ENCODE peak calls at places on chromosomes 13 and 19, in seven cellular contexts. T is mucosa of descending colon, Q is hepatocyte, C is IMR-90, S is ascending aorta, M is fibroblast of pulmonary artery, H is stomach. F is an unnamed sample.

GRCh38 chr19:58356971-58357797 is 3.9 kb upstream of the A1BG start:
- DNase-seq in S (no peak), H (no peak), C (no peak), Q (no peak), T (no peak), M (peak), F (no peak)

GRCh38 chr19:3599776-3600183 is 6.9 kb downstream of the TBXA2R start:
- DNase-seq in S (no peak), T (no peak), Q (no peak), H (no peak), M (no peak), C (no peak), F (peak)

GRCh38 chr13:30382836-30383525 is 39.3 kb upstream of the UBE2L5 start:
- DNase-seq in C (no peak), Q (no peak), T (no peak), H (no peak), S (peak), M (no peak), F (no peak)

GRCh38 chr13:20121154-20121515 is 39.7 kb downstream of the GJA3 start:
- DNase-seq in H (no peak), T (peak), S (no peak), Q (no peak), M (no peak), C (no peak), F (no peak)

GRCh38 chr13:111289251-111289650 is 31.2 kb upstream of the TEX29 start:
- DNase-seq in S (no peak), Q (no peak), M (no peak), H (no peak), T (no peak), C (no peak), F (no peak)

GRCh38 chr19:41356984-41357739 is 3.4 kb upstream of the TGFB1 start:
- DNase-seq in C (no peak), Q (no peak), S (no peak), T (no peak), H (no peak), M (no peak), F (no peak)

GRCh38 chr19:33203529-33203928 is 9.4 kb downstream of the LRP3 start:
- DNase-seq in T (no peak), C (no peak), S (no peak), H (no peak), Q (no peak), M (no peak), F (peak)

GRCh38 chr13:113915012-113915763 is 51.3 kb upstream of the GAS6 start:
- DNase-seq in T (no peak), C (no peak), M (no peak), Q (no peak), H (peak), S (peak), F (no peak)

GRCh38 chr13:40236566-40237168 is 429.8 kb downstream of the FOXO1 start:
- DNase-seq in Q (peak), S (peak), T (no peak), C (no peak), M (peak), H (no peak), F (no peak)

GRCh38 chr19:38335949-38336637 is 463 bp downstream of the CATSPERG start:
- DNase-seq in T (peak), Q (peak), C (peak), M (peak), H (peak), S (peak), F (peak)

GRCh38 chr19:1252818-1253513 is 4.6 kb downstream of the MIDN start:
- DNase-seq in M (peak), C (peak), Q (peak), S (peak), T (peak), H (peak), F (no peak)

GRCh38 chr13:111247552-111247951 is 72.9 kb upstream of the TEX29 start:
- DNase-seq in H (peak), Q (no peak), M (peak), T (peak), C (no peak), S (peak), F (no peak)

GRCh38 chr19:40623403-40624239 is 22.5 kb downstream of the LTBP4 start:
- DNase-seq in C (peak), Q (peak), M (peak), T (peak), S (peak), H (no peak), F (no peak)

GRCh38 chr19:2385053-2385721 is 25.1 kb downstream of the TMPRSS9 start:
- DNase-seq in Q (peak), C (peak), T (peak), H (no peak), S (no peak), M (peak), F (no peak)

GRCh38 chr19:1156305-1156801 is 17.7 kb downstream of the SBNO2 start:
- DNase-seq in T (no peak), M (peak), S (no peak), Q (no peak), C (no peak), H (no peak), F (peak)

GRCh38 chr19:41641879-41642485 is 15.1 kb upstream of the CEACAM4 start:
- DNase-seq in H (peak), Q (peak), T (peak), M (peak), C (peak), S (no peak), F (no peak)

GRCh38 chr13:24341439-24341838 is 32.1 kb downstream of the C1QTNF9 start:
- DNase-seq in M (no peak), C (peak), Q (no peak), H (peak), T (no peak), S (no peak), F (no peak)

GRCh38 chr13:113401452-113402415 is 37.8 kb upstream of the GRTP1 start:
- DNase-seq in C (no peak), H (no peak), M (no peak), S (peak), T (no peak), Q (no peak), F (peak)

GRCh38 chr13:76735641-76736040 is 150.6 kb downstream of the KCTD12 start:
- DNase-seq in C (no peak), T (no peak), Q (no peak), S (no peak), H (no peak), M (no peak), F (no peak)

GRCh38 chr19:4361152-4362037 is 18.0 kb downstream of the MPND start:
- DNase-seq in C (peak), Q (peak), T (no peak), M (no peak), H (no peak), S (no peak), F (peak)

GRCh38 chr19:13056052-13056660 is 46.5 kb downstream of the LYL1 start:
- DNase-seq in C (peak), H (peak), S (peak), M (peak), Q (peak), T (peak), F (no peak)

GRCh38 chr19:38956264-38956663 is 19.3 kb downstream of the FBXO17 start:
- DNase-seq in C (no peak), H (no peak), S (no peak), Q (no peak), M (no peak), T (no peak), F (no peak)

GRCh38 chr19:15404780-15405211 is 14.0 kb downstream of the AKAP8L start:
- DNase-seq in M (no peak), H (no peak), S (no peak), Q (no peak), T (no peak), C (no peak), F (no peak)

GRCh38 chr19:39469036-39469435 is 11.6 kb upstream of the TIMM50 start:
- DNase-seq in Q (no peak), M (no peak), T (no peak), H (no peak), C (no peak), S (no peak), F (no peak)

GRCh38 chr13:44259045-44260042 is 114.3 kb upstream of the SERP2 start:
- DNase-seq in H (peak), C (peak), Q (peak), T (peak), S (peak), M (peak), F (no peak)

GRCh38 chr13:67619987-67620386 is 389.9 kb upstream of the PCDH9 start:
- DNase-seq in C (peak), Q (peak), M (no peak), T (no peak), H (no peak), S (no peak), F (no peak)

GRCh38 chr19:41997121-41997850 is 3.3 kb upstream of the ATP1A3 start:
- DNase-seq in S (no peak), C (peak), H (peak), M (peak), Q (peak), T (peak), F (no peak)

GRCh38 chr13:21075303-21076264 is 14.2 kb upstream of the LATS2 start:
- DNase-seq in H (peak), S (peak), M (no peak), T (peak), C (no peak), Q (peak), F (no peak)

GRCh38 chr19:10418281-10419199 is 1.8 kb upstream of the PDE4A start:
- DNase-seq in T (no peak), Q (peak), H (no peak), M (no peak), S (no peak), C (no peak), F (no peak)
- TF ChIP-seq CTCF in T (no peak), Q (no peak), H (no peak), M (no peak), S (no peak), C (no peak), F (peak)

DNA sequence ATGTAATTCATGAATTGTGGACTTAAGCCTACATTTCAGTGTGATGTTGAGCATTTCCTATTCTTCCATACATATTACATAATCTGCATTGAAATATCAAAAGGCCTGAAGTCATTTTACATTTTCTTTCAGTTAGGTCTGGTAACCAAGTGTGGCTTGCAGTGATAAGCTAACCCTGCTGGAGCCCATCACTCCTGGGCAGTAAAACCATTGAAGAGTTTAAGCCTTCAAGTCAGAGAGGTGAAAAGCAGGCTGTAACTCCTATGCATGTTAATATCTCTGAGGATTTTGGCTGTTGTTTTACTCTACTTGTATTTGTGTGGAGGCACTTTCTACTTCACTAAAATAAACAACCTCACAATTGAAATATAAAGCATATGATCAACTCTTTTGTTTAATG is 248.8 kb downstream of the SLITRK5 start:
- DNase-seq in H (no peak), C (no peak), M (no peak), S (no peak), T (no peak), Q (no peak), F (no peak)
- TF ChIP-seq CTCF in H (no peak), C (no peak), M (no peak), S (no peak), T (no peak), Q (no peak), F (no peak)

GRCh38 chr19:35474104-35474503 is 16.2 kb downstream of the KRTDAP start:
- DNase-seq in C (no peak), Q (no peak), T (no peak), M (no peak), H (no peak), S (no peak), F (no peak)

GRCh38 chr19:35478794-35479193 is 11.5 kb downstream of the KRTDAP start:
- DNase-seq in C (no peak), S (no peak), M (no peak), H (no peak), Q (no peak), T (no peak), F (no peak)

GRCh38 chr19:35479278-35479677 is 11.0 kb downstream of the KRTDAP start:
- DNase-seq in Q (no peak), T (no peak), H (peak), M (no peak), C (no peak), S (no peak), F (no peak)

GRCh38 chr19:35471946-35472345 is 18.3 kb downstream of the KRTDAP start:
- DNase-seq in H (no peak), Q (no peak), M (no peak), C (no peak), T (no peak), S (no peak), F (no peak)

DNA sequence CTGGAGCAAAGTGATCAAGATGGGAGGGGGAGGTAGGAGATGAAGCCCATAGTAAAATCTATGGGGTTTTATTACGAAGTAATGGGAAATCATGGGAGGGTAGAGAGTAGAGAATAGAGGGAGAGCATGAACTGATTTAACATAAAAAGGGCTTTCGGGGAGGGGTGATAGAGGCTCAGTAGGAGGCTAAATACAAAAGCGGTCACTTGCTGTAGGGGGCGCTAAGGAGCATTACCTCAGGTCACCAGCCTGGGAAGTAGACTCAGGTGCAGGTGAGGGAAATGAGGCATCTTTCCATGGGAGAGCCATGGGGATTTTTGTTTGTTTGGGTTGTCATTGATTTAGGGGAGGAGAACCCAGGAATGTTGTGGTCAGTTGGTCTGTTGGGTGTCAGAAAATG is 14.1 kb downstream of the KRTDAP start:
- DNase-seq in S (no peak), T (no peak), H (no peak), Q (no peak), C (no peak), M (no peak), F (no peak)
- TF ChIP-seq CTCF in S (no peak), T (no peak), H (no peak), Q (no peak), C (no peak), M (no peak), F (peak)

GRCh38 chr19:18833849-18834643 is 2.3 kb downstream of the UPF1 start:
- DNase-seq in M (no peak), T (peak), H (no peak), S (no peak), Q (peak), C (no peak), F (no peak)
- TF ChIP-seq CTCF in M (no peak), T (no peak), H (no peak), S (no peak), Q (no peak), C (no peak), F (no peak)